ENCODE peak calls at places on chromosomes 3 and 15, in five cellular contexts. H is fibroblast of lung, K is cardiac fibroblast, M is heart right ventricle, Q is right atrium auricular region. Y is an unnamed sample.

GRCh38 chr15:56215769-56216168 is 27.9 kb downstream of the RFX7 start:
- DNase-seq in K (peak), M (no peak), H (peak), Q (no peak), Y (peak)

GRCh38 chr3:126160243-126161210 is 19.9 kb downstream of the ALDH1L1 start:
- DNase-seq in Q (no peak), K (no peak), M (no peak), H (no peak), Y (no peak)

GRCh38 chr3:154334973-154335420 is 10.7 kb upstream of the DHX36 start:
- DNase-seq in M (no peak), H (peak), K (peak), Q (no peak), Y (peak)

GRCh38 chr15:77107531-77108355 is 36.8 kb upstream of the TSPAN3 start:
- DNase-seq in M (peak), Q (peak), K (peak), H (peak), Y (peak)

GRCh38 chr3:29649815-29650547 is 369.1 kb downstream of the RBMS3 start:
- DNase-seq in H (peak), Q (no peak), K (peak), M (no peak), Y (peak)

GRCh38 chr3:149577801-149578200 is 80.0 kb downstream of the WWTR1 start:
- DNase-seq in H (no peak), Q (no peak), M (no peak), K (no peak), Y (no peak)

GRCh38 chr15:98410328-98410727 is 238.0 kb upstream of the IGF1R start:
- DNase-seq in K (no peak), M (no peak), Q (no peak), H (no peak), Y (no peak)

GRCh38 chr15:22988811-22989210 is 8.6 kb upstream of the CYFIP1 start:
- DNase-seq in M (no peak), H (no peak), Q (peak), K (no peak), Y (no peak)

GRCh38 chr3:196502775-196503181 is 790 bp downstream of the RNF168 start:
- DNase-seq in H (peak), K (peak), M (peak), Q (peak), Y (peak)

GRCh38 chr3:14369675-14370669 is 32.4 kb upstream of the SLC6A6 start:
- DNase-seq in M (no peak), K (no peak), H (no peak), Q (no peak), Y (no peak)

GRCh38 chr15:49813615-49814014 is 192.8 kb downstream of the DTWD1 start:
- DNase-seq in H (no peak), K (no peak), Q (no peak), M (no peak), Y (no peak)

GRCh38 chr3:9951126-9951525 is 1.1 kb downstream of the PRRT3 start:
- DNase-seq in H (no peak), M (no peak), K (no peak), Q (no peak), Y (no peak)

GRCh38 chr3:72336821-72337479 is 511.3 kb downstream of the SHQ1 start:
- DNase-seq in K (peak), Q (peak), H (peak), M (peak), Y (peak)

GRCh38 chr15:95511680-95512079 is 818.8 kb upstream of the NR2F2 start:
- DNase-seq in H (peak), Q (no peak), M (no peak), K (no peak), Y (peak)

GRCh38 chr15:60701261-60702019 is 222.5 kb upstream of the ICE2 start:
- DNase-seq in Q (no peak), K (no peak), M (no peak), H (no peak), Y (no peak)

GRCh38 chr15:96322401-96323249 is 7.9 kb upstream of the NR2F2 start:
- DNase-seq in Q (no peak), M (no peak), H (peak), K (peak), Y (peak)

DNA sequence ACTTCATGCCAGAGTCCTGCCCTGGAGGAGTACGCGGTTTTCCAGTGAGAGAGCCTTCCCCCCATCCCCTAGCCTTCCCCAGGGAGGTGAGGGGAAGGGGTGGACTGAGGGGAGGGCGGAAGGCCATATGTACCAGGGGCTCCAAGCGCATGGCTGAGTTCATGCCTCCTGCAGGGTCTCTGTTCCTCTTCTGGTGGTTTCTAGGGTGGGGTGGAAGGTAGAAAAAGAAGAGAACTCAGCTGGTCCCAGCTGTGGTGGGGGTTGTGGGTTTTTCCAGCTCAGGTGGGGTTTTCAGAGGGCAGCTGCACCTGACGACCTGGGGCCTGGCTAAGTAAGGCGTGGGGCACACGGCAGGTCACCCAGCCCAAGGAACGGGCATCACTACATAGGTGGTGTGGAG is 10.7 kb upstream of the IQSEC1 start:
- DNase-seq in M (no peak), K (no peak), H (no peak), Q (no peak), Y (no peak)
- H3K4me3 ChIP-seq in M (no peak), K (no peak), H (no peak), Q (no peak), Y (no peak)

GRCh38 chr15:66651913-66652642 is 50.0 kb upstream of the SMAD6 start:
- DNase-seq in H (no peak), Q (no peak), M (no peak), K (no peak), Y (no peak)
- TF ChIP-seq CTCF in H (no peak), Q (no peak), M (no peak), K (no peak), Y (no peak)

DNA sequence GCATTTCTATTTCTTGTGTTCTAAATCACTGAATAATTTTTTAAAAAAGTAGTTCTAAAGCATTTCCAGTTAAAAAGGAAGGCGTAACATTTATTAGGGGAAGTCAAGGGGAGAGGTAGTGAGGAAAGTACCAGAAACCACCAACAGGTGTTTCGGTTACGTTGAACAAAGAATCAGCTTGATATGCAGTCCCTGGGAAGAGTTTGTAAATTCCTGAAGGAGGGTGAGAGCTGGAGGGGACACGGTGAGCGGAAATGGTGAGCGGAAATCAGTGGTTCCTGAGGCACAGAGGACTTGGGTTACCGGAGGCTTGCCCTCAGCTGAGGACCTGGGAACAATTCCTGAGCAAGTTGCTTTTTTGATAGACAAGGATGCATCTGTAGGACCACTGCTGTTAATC is 17.8 kb downstream of the MAP2K1 start:
- DNase-seq in K (no peak), Q (no peak), H (no peak), M (no peak), Y (no peak)
- H3K4me3 ChIP-seq in K (no peak), Q (no peak), H (no peak), M (no peak), Y (no peak)

DNA sequence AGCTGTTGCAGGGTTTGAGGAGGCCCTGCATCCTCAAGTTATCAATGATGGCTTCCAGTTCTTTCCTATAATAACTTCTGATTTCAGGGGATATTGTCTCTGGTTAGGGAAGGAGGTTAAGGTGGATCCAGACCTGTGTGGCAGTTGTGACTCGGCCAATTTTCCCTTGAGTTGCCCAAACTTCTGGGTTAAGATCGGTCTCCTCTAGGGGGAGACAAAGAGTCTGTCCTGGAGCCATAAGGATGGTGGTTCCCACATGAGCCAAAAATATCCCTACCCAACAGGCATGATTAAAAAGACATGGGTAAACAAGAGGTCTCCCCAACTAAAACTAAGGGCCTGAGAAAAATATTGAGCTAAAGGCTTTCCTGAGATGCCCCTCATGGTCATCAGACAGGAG is 227.5 kb upstream of the MDFIC2 start:
- DNase-seq in H (no peak), M (no peak), Q (no peak), K (no peak), Y (no peak)
- TF ChIP-seq CTCF in H (peak), M (no peak), Q (no peak), K (no peak), Y (peak)

Y was measured in fibroblast of villous mesenchyme.